ENCODE peak calls at places on chromosomes 7 and 10, in nine cellular contexts. V, L, B, X, Z, K, P, D and U are unnamed samples.

GRCh38 chr10:69071610-69072009 is 16.3 kb upstream of the SRGN start:
- DNase-seq in L (no peak), B (no peak), P (no peak), D (no peak), X (no peak), K (no peak), V (no peak), Z (no peak), U (no peak)

GRCh38 chr7:2259480-2259879 is 17.5 kb downstream of the NUDT1 start:
- DNase-seq in X (no peak), V (no peak), K (no peak), L (no peak), P (no peak), D (no peak), B (no peak), Z (no peak), U (no peak)

GRCh38 chr10:58322835-58323209 is 12.0 kb upstream of the UBE2D1 start:
- DNase-seq in K (no peak), P (no peak), Z (no peak), B (no peak), L (no peak), V (no peak), D (no peak), X (no peak), U (no peak)

GRCh38 chr10:96843823-96844222 is 11.7 kb downstream of the LCOR start:
- DNase-seq in L (no peak), K (no peak), Z (no peak), D (no peak), P (no peak), B (no peak), V (no peak), X (no peak), U (no peak)

GRCh38 chr7:73633844-73634243 is 9.5 kb upstream of the MLXIPL start:
- DNase-seq in L (no peak), X (no peak), K (no peak), Z (no peak), P (no peak), B (no peak), V (no peak), D (no peak), U (no peak)

GRCh38 chr7:135831451-135832220 is 83.0 kb upstream of the FAM180A start:
- DNase-seq in K (no peak), X (no peak), V (no peak), L (no peak), P (no peak), Z (no peak), B (no peak), D (no peak), U (no peak)

GRCh38 chr7:31122649-31123058 is 70.5 kb downstream of the ADCYAP1R1 start:
- DNase-seq in Z (peak), P (no peak), D (peak), B (peak), K (peak), X (peak), V (peak), L (peak), U (peak)

GRCh38 chr7:148434181-148434769 is 156.3 kb upstream of the C7orf33 start:
- DNase-seq in P (no peak), B (no peak), D (no peak), V (no peak), Z (peak), K (no peak), L (no peak), X (no peak), U (no peak)

GRCh38 chr7:130270947-130271790 is 4.5 kb downstream of the CPA2 start:
- DNase-seq in B (no peak), Z (no peak), P (no peak), L (no peak), X (no peak), V (no peak), D (no peak), K (no peak), U (no peak)

GRCh38 chr7:92133737-92134270 is 473 bp downstream of the CYP51A1 start:
- DNase-seq in X (peak), D (no peak), V (no peak), P (peak), B (peak), K (peak), Z (peak), L (peak), U (no peak)

GRCh38 chr10:21145751-21146445 is 248.8 kb upstream of the NEBL start:
- DNase-seq in P (no peak), B (no peak), L (no peak), D (no peak), V (no peak), X (no peak), K (no peak), Z (no peak), U (no peak)

GRCh38 chr7:15433154-15433553 is 128.7 kb downstream of the AGMO start:
- DNase-seq in B (no peak), Z (no peak), L (no peak), K (no peak), V (no peak), D (no peak), P (no peak), X (no peak), U (no peak)

GRCh38 chr10:89479255-89479654 is 56.1 kb downstream of the SLC16A12 start:
- DNase-seq in Z (peak), X (no peak), B (no peak), K (no peak), L (no peak), V (no peak), P (no peak), D (no peak), U (peak)

GRCh38 chr7:4762121-4763055 is 13.0 kb upstream of the AP5Z1 start:
- DNase-seq in B (no peak), V (no peak), D (no peak), X (no peak), Z (no peak), L (no peak), P (no peak), K (no peak), U (no peak)

GRCh38 chr7:69598487-69599148 is 343 bp downstream of the AUTS2 start:
- DNase-seq in D (no peak), Z (no peak), K (no peak), B (peak), P (peak), V (no peak), L (peak), X (no peak), U (no peak)

GRCh38 chr10:131978851-131979250 is 2.9 kb downstream of the BNIP3 start:
- DNase-seq in Z (no peak), B (no peak), X (no peak), P (no peak), K (no peak), V (no peak), D (no peak), L (no peak), U (no peak)
- H3K4me3 ChIP-seq in Z (peak), B (no peak), X (no peak), P (no peak), K (no peak), V (peak), D (no peak), L (peak), U (peak)

GRCh38 chr10:73859441-73860049 is 14.8 kb downstream of the CAMK2G start:
- DNase-seq in X (no peak), K (no peak), P (no peak), D (no peak), Z (peak), V (no peak), B (no peak), L (no peak), U (no peak)
- H3K4me3 ChIP-seq in X (no peak), K (no peak), P (no peak), D (no peak), Z (no peak), V (no peak), B (no peak), L (no peak), U (no peak)

GRCh38 chr7:516216-516605 is 3.4 kb downstream of the PDGFA start:
- DNase-seq in K (no peak), V (no peak), D (no peak), X (no peak), B (no peak), L (no peak), Z (no peak), P (no peak), U (no peak)

GRCh38 chr7:514651-515598 is 4.7 kb downstream of the PDGFA start:
- DNase-seq in X (no peak), V (no peak), L (peak), B (peak), D (no peak), P (no peak), K (no peak), Z (no peak), U (no peak)

GRCh38 chr7:515628-516027 is 4.0 kb downstream of the PDGFA start:
- DNase-seq in D (no peak), K (no peak), L (no peak), X (no peak), Z (no peak), B (no peak), P (no peak), V (no peak), U (no peak)

GRCh38 chr7:517848-518629 is 1.6 kb downstream of the PDGFA start:
- DNase-seq in V (no peak), Z (peak), L (peak), X (no peak), B (peak), K (no peak), P (no peak), D (no peak), U (no peak)

DNA sequence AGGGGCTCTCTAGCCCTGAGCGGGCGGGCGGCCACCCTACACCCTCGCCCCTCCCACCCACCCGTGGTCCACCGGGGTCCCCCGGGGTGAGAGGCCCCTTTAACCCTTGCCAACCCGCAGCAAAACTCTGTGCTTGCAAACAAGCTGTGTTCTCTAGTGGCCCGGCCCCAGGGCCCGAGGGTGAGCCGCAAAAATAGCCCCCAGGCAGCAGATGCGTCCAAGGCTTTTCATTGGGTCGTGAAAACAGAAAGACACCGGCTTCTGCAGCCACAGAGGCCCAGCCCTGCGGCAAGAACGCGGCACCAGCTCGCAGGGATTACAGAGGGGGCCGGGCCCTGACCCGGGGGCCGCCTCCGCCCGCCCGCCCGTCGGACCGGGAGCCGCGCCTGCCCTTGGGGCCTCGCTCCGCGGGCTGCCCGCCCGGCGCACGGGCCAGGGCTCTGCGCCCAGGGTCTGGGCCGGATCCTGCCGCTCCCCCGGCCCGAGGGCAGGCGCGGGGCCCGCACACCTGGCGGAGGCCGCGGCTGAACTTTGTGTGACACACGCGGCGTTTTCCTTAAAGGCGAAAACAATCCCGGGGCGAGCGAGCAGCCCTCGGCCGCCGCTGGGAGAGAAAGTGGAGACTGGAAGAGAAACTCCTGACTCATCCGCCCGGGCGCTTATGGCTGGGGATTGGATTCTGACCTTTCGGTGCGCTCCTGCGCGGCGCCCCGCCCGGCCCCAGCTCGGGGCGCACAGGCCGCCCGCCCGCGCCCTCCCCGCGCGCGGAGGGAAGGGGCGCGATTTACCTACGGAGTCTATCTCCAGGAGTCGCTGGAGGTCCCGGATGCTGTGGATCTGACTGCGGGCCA is 2.8 kb downstream of the PDGFA start:
- DNase-seq in X (no peak), Z (peak), K (peak), V (no peak), B (peak), P (no peak), D (peak), L (peak), U (no peak)
- H3K4me3 ChIP-seq in X (no peak), Z (peak), K (peak), V (peak), B (peak), P (peak), D (peak), L (peak), U (peak)

DNA sequence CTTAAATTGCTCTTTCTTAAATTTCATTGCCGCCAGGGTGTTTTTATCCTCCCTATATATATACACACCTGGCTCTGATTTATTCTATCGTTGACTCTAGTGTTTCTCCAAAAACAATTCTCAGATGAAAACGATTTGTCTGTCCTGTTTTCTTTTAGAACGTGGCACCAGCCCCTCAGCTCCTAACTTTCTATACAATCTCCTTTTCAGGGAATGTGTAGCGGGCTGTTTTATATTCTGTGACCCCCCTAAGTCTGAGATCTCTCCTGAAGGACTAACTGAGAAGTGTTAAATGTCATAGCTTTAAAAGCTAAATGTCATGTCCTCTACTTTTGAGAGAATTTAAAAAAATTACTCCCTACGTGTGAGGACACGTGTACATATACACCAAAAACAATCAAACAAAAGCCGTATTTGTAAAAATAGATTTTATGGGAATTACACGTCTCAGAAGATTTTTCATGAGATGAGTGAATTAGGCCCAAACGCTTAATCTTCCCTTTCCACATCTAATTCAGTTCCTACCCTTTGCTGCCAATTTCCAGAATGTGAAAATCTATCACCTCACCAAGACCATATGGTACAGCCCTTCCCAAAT is 791 bp upstream of the CTTNBP2 start:
- DNase-seq in X (no peak), Z (no peak), V (no peak), K (no peak), P (no peak), D (no peak), L (no peak), B (no peak), U (no peak)
- H3K4me3 ChIP-seq in X (no peak), Z (peak), V (no peak), K (peak), P (no peak), D (peak), L (peak), B (peak), U (peak)

DNA sequence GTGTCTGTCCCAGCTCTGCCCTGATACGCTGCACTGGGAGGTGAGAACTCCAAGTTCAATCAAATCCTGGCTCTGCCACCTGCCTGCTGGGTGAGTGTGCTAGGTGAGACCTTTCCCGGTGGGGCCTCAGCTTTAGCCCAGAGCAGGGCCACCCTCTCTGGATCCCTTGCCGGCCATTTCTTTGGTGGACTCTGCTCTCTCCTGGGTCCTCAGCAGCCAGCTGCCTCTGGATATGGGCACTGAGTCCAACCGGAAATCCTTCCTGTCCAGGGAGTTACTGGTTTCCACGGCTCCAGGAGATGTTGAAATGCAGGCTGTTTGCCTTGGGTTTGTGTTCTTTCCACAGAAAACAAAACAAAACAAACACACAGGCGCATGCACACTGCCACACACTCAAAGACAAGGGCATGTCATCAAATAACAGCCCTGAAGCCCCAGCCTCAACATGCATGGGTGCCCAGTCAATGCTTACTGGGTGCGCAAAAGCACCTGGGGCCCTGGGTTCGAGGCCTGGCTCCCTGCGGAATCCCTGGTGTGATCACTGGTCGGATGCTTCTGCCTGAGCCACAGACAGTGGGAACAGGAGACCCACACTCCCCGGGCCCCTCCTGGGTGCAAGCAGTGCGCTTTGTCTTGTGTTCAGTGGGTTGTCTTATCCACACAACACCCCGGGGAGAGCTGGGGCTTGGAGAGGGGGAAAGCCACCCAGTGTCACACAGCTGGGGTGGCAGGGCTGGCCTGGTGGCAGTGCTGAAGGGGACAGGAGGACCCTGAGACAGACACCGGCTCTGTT is 33.1 kb downstream of the PPIF start:
- DNase-seq in X (no peak), V (no peak), P (peak), B (peak), Z (peak), D (no peak), K (no peak), L (no peak), U (no peak)
- H3K4me3 ChIP-seq in X (no peak), V (no peak), P (no peak), B (no peak), Z (no peak), D (no peak), K (no peak), L (no peak), U (no peak)

DNA sequence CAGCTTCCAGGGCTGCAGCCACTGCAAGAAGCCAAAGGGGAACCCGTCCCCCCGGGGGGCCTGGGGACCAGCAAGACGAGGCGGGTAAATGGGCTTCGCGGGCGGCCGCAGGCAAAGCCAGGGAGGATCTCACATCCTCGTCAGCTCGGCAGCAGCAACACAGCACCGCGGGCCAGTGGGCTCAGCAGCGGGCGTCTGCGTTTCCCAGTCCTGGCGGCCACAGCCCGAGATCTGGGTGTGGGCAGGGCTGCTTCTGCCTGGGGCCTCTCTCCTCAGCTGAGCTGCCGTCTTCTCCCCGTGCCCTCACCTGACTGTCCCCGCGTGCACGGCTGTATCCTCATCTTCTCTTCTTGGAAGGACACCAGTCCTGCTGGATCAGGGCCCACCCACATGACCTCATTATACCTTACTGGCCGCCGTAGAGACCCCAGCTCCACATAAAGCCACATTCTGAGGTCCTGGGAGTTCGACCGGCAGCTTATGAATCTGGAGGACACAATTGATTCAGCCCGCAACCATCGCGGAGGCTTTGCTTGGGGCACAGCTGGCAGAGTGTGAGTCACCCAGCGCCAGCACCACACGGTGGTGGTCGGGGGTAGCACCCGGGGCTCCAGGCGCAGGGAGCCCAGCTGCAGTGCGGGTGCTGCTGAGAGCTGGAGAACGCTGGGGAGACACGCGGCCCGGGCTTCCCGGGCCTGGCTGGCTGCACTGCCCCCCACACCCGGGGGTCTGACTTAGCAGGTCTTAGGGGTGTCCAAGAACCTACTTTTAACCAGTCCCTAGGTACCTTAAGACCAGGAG is 88.1 kb downstream of the PAXIP1 start:
- DNase-seq in K (no peak), Z (no peak), V (no peak), L (no peak), P (peak), B (no peak), D (no peak), X (no peak), U (no peak)
- H3K4me3 ChIP-seq in K (no peak), Z (no peak), V (no peak), L (no peak), P (no peak), B (peak), D (no peak), X (no peak), U (no peak)

DNA sequence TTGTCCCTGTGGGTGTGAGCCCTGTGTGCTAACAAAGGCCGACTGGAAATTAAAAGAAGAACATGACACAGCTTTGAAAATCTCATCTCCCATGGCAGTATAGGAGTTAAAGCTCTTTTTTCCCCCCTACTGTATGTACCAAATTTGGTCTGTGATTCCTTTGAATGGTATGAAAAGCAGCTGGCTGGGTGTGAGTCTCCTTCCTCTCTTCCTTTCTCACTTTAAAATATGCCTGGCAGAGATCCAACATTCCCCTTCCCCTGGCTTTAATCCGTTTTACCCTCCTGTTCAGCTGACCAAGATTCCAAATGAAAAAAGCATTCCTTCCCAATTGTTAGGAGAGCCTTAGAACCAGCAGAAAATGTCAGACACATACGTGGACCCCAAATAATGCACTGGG is 225.0 kb upstream of the CELF2 start:
- DNase-seq in L (peak), X (peak), P (no peak), Z (peak), V (peak), K (peak), D (peak), B (no peak), U (peak)
- H3K4me3 ChIP-seq in L (no peak), X (no peak), P (no peak), Z (no peak), V (no peak), K (no peak), D (no peak), B (no peak), U (no peak)